ENCODE peak calls at places on chromosomes 16 and 17, in ten cellular contexts. E is dorsolateral prefrontal cortex; R is NCI-H774; M is NCI-H82; V is sigmoid colon; O is stimulated activated CD8-positive, alpha-beta memory T cell treated with anti-CD3 and anti-CD28 coated beads, Interleukin-7, amount 100 ng/mL, for 24 hours; Q is AG09309; G is stimulated activated CD4-positive, alpha-beta T cell treated with anti-CD3 and anti-CD28 coated beads, Interleukin-1b, Interleukin-23, amount 100 ng/mL, for 24 hours; X is CD8-positive, alpha-beta T cell; Y is epithelial cell of esophagus. B is an unnamed sample.

GRCh38 chr17:74758846-74759163 is 10.4 kb downstream of the NHERF1 start:
- DNase-seq in E (no peak), R (no peak), M (peak), V (no peak), O (no peak), Q (no peak), G (no peak), X (no peak), Y (peak), B (no peak)

GRCh38 chr17:339193-340061 is 13.2 kb downstream of the RPH3AL start:
- DNase-seq in E (no peak), R (peak), M (no peak), V (peak), O (no peak), Q (no peak), G (no peak), X (no peak), Y (no peak), B (no peak)

GRCh38 chr16:89122322-89122831 is 28.7 kb downstream of the ACSF3 start:
- DNase-seq in E (no peak), R (peak), M (no peak), V (no peak), O (no peak), Q (no peak), G (no peak), X (peak), Y (peak), B (peak)

GRCh38 chr17:6843241-6843890 is 11.8 kb upstream of the TEKT1 start:
- DNase-seq in E (no peak), R (peak), M (peak), V (no peak), O (no peak), Q (peak), G (no peak), X (no peak), Y (peak), B (no peak)

GRCh38 chr17:81427446-81428120 is 32.3 kb downstream of the BAHCC1 start:
- DNase-seq in E (peak), R (peak), M (no peak), V (no peak), O (no peak), Q (no peak), G (no peak), X (no peak), Y (no peak), B (no peak)

GRCh38 chr17:77337150-77337549 is 196.4 kb downstream of the SEC14L1 start:
- DNase-seq in E (no peak), R (no peak), M (no peak), V (no peak), O (no peak), Q (no peak), G (no peak), X (no peak), Y (no peak), B (no peak)

GRCh38 chr16:66606000-66606751 is 1.7 kb downstream of the CMTM3 start:
- DNase-seq in E (no peak), R (no peak), M (peak), V (no peak), O (no peak), Q (no peak), G (no peak), X (no peak), Y (no peak), B (no peak)

GRCh38 chr17:41347872-41348760 is 2.5 kb downstream of the KRT33A start:
- DNase-seq in E (no peak), R (no peak), M (no peak), V (no peak), O (no peak), Q (no peak), G (no peak), X (no peak), Y (peak), B (no peak)

GRCh38 chr17:28846231-28846630 is 3.6 kb upstream of the FAM222B start:
- DNase-seq in E (no peak), R (no peak), M (no peak), V (no peak), O (no peak), Q (no peak), G (no peak), X (no peak), Y (peak), B (no peak)